ENCODE peak calls at places on chromosome 10, in ten cellular contexts. V, B, X, Z, I, Y, N, J, U and F are unnamed samples. For H3K27me3, the result is how much of the 10 kb centered on the place peaks cover.

GRCh38 chr10:46284286-46285229 is 2.2 kb upstream of the ANTXRL start:
- DNase-seq in V (peak), B (peak), X (peak), Z (peak), I (peak), Y (peak), N (peak), J (peak), U (peak), F (peak)

GRCh38 chr10:17617031-17617911 is at the start of gene HACD1:
- DNase-seq in V (peak), B (peak), X (peak), Z (peak), I (peak), Y (peak), N (peak), J (peak), U (peak), F (peak)

GRCh38 chr10:129909531-129910286 is 54.4 kb downstream of the EBF3 start:
- DNase-seq in V (no peak), B (no peak), X (no peak), Z (no peak), I (no peak), Y (no peak), N (no peak), J (no peak), U (no peak), F (no peak)

GRCh38 chr10:127977368-127978009 is 70.6 kb downstream of the PTPRE start:
- DNase-seq in V (peak), B (no peak), X (no peak), Z (peak), I (no peak), Y (no peak), N (peak), J (peak), U (peak), F (peak)

GRCh38 chr10:77445562-77445961 is 192.0 kb downstream of the KCNMA1 start:
- DNase-seq in V (no peak), B (no peak), X (no peak), Z (no peak), I (no peak), Y (no peak), N (no peak), J (no peak), U (no peak), F (no peak)

GRCh38 chr10:99593312-99593711 is 26.9 kb downstream of the SLC25A28 start:
- DNase-seq in V (no peak), B (no peak), X (no peak), Z (no peak), I (no peak), Y (no peak), N (no peak), J (no peak), U (no peak), F (no peak)

GRCh38 chr10:72107325-72108003 is 19.1 kb upstream of the SPOCK2 start:
- DNase-seq in V (no peak), B (no peak), X (no peak), Z (peak), I (no peak), Y (no peak), N (no peak), J (no peak), U (no peak), F (peak)

GRCh38 chr10:118031351-118032075 is 15.2 kb downstream of the RAB11FIP2 start:
- DNase-seq in V (no peak), B (no peak), X (no peak), Z (peak), I (no peak), Y (no peak), N (no peak), J (no peak), U (no peak), F (peak)

GRCh38 chr10:93991596-93992284 is 2.0 kb upstream of the PLCE1 start:
- DNase-seq in V (peak), B (no peak), X (peak), Z (peak), I (no peak), Y (no peak), N (peak), J (no peak), U (peak), F (peak)
- H3K27me3 ChIP-seq in V (under half), B (under half), X (under half), Z (under half), I (under half), Y (under half), N (under half), J (under half), U (under half), F (under half)

GRCh38 chr10:86753638-86754434 is 2.6 kb upstream of the BMPR1A start:
- DNase-seq in V (no peak), B (no peak), X (no peak), Z (no peak), I (no peak), Y (no peak), N (no peak), J (peak), U (no peak), F (peak)
- H3K4me3 ChIP-seq in V (no peak), B (no peak), X (no peak), Z (no peak), I (no peak), Y (no peak), N (no peak), J (no peak), U (no peak), F (no peak)

DNA sequence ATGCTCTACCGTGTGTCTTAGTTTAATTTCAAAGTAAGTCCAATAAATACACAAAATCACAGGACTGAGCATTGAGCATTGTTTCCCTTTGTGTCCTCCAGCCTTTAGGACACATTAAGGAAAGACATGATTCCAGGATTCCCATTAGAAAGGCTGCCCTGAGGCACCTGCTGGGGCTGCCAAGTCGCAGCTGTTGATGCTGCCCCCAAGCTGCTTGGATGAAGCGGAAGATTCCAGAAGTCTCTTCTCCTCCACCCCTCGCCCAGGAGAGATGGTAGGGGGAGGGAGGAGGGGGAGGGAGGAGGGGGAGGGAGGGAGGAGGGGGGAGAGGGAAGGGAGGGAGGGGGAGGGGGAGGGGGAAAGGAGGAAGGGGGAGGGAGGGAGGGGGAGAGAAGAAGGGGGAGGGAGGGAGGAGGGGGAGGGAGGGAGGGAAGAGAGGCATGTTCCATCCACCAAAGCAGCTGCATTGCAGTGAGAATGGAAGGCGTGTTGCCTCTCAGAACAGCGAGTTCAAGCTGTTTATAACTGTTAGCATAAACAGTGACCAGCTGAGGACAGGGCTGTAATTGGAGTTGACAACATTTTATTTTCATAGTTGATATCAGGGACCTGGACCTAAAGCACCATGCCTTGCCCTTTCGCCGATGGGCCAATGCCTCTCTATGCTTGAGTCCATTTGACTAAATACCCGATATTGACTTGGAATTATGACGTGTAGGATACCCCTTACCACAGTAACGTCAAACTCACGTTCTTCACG is 67.3 kb downstream of the DIP2C start:
- DNase-seq in V (no peak), B (no peak), X (no peak), Z (no peak), I (no peak), Y (no peak), N (no peak), J (no peak), U (no peak), F (no peak)
- H3K27me3 ChIP-seq in V (under half), B (under half), X (under half), Z (under half), I (under half), Y (under half), N (under half), J (under half), U (under half), F (under half)

GRCh38 chr10:125482108-125482507 is 200.9 kb downstream of the TEX36 start:
- DNase-seq in V (no peak), B (no peak), X (no peak), Z (no peak), I (no peak), Y (no peak), N (no peak), J (no peak), U (no peak), F (peak)
- H3K4me3 ChIP-seq in V (no peak), B (no peak), X (no peak), Z (no peak), I (no peak), Y (no peak), N (no peak), J (no peak), U (no peak), F (no peak)

DNA sequence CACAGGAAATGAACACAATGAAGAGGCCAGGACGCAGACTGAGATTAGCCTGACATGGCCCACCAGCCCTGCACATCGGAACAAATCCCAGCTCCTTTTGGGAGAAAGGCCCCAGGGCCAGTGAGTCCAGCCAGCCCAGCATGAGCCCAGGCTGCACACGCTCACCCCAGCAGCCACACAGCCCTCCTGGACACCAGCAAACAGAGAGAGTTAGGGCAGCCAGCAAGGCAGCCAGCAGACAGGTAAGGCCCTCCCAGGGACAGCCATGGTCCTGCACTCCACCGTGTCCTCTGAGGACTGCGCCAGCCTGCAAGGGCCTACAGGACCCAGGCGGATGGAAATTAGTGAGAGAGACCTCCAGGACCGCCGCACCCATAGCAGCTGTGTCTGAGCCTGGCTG is 8.1 kb upstream of the GRID1 start:
- DNase-seq in V (no peak), B (no peak), X (no peak), Z (no peak), I (peak), Y (no peak), N (no peak), J (no peak), U (peak), F (no peak)
- H3K27me3 ChIP-seq in V (under half), B (under half), X (under half), Z (under half), I (under half), Y (under half), N (under half), J (under half), U (under half), F (under half)

DNA sequence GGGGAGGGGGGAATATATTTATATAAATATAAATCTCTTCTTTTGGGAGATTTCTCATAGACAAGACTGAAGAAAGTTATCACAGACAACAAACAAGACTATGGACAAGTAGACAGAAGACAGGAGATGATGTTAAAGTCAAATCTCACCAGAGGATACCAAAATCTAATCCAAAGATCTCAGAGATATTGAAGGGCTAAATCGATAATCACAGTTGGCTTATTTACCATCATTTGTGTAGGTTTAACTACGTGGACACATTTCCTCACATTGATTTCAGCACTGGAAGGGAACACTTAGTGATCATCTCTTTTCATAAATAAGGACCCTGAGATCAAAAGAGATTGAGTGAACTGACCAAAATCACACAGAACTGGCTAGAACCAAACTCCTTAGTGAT is 2.7 kb upstream of the INPP5F start:
- DNase-seq in V (no peak), B (no peak), X (no peak), Z (no peak), I (no peak), Y (no peak), N (no peak), J (no peak), U (no peak), F (no peak)
- H3K4me3 ChIP-seq in V (no peak), B (no peak), X (no peak), Z (no peak), I (no peak), Y (no peak), N (no peak), J (no peak), U (no peak), F (no peak)

GRCh38 chr10:101226506-101226887 is 2.8 kb downstream of the LBX1 start:
- DNase-seq in V (no peak), B (no peak), X (no peak), Z (peak), I (no peak), Y (no peak), N (no peak), J (no peak), U (no peak), F (no peak)
- H3K27me3 ChIP-seq in V (half or more), B (half or more), X (under half), Z (half or more), I (half or more), Y (under half), N (half or more), J (half or more), U (half or more), F (half or more)